ENCODE peak calls at places on chromosomes 2 and 18, in six cellular contexts. One of them, this sample, is unnamed.

GRCh38 chr2:163155279-163155883 is 316.8 kb upstream of the KCNH7 start:
- DNase-seq in IMR-90: peak
- DNase-seq in H9: no peak
- DNase-seq in mesenchymal stem cell: peak
- DNase-seq in trophoblast cell: no peak
- DNase-seq in neuronal stem cell: peak
- DNase-seq in this sample: peak

GRCh38 chr18:57063601-57064000 is 83.3 kb upstream of the BOD1L2 start:
- DNase-seq in IMR-90: no peak
- DNase-seq in H9: no peak
- DNase-seq in mesenchymal stem cell: no peak
- DNase-seq in trophoblast cell: no peak
- DNase-seq in neuronal stem cell: no peak
- DNase-seq in this sample: no peak

GRCh38 chr2:13230221-13230620 is 513.5 kb downstream of the TRIB2 start:
- DNase-seq in IMR-90: no peak
- DNase-seq in H9: no peak
- DNase-seq in mesenchymal stem cell: no peak
- DNase-seq in trophoblast cell: no peak
- DNase-seq in neuronal stem cell: no peak
- DNase-seq in this sample: peak

GRCh38 chr2:9391961-9392695 is 31.2 kb downstream of the ITGB1BP1 start:
- DNase-seq in IMR-90: no peak
- DNase-seq in H9: no peak
- DNase-seq in mesenchymal stem cell: no peak
- DNase-seq in trophoblast cell: no peak
- DNase-seq in neuronal stem cell: no peak
- DNase-seq in this sample: no peak

GRCh38 chr2:102253753-102254150 is 57.6 kb upstream of the IL1RL1 start:
- DNase-seq in IMR-90: peak
- DNase-seq in H9: no peak
- DNase-seq in mesenchymal stem cell: no peak
- DNase-seq in trophoblast cell: no peak
- DNase-seq in neuronal stem cell: no peak
- DNase-seq in this sample: no peak

GRCh38 chr2:240898108-240898730 is 2.3 kb upstream of the MAB21L4 start:
- DNase-seq in IMR-90: no peak
- DNase-seq in H9: no peak
- DNase-seq in mesenchymal stem cell: no peak
- DNase-seq in trophoblast cell: no peak
- DNase-seq in neuronal stem cell: no peak
- DNase-seq in this sample: no peak

GRCh38 chr2:200627110-200627770 is 41.4 kb downstream of the AOX1 start:
- DNase-seq in IMR-90: no peak
- DNase-seq in H9: no peak
- DNase-seq in mesenchymal stem cell: no peak
- DNase-seq in trophoblast cell: no peak
- DNase-seq in neuronal stem cell: no peak
- DNase-seq in this sample: no peak

GRCh38 chr2:26561918-26562810 is 79.0 kb downstream of the CIB4 start:
- DNase-seq in IMR-90: no peak
- DNase-seq in H9: peak
- DNase-seq in mesenchymal stem cell: no peak
- DNase-seq in trophoblast cell: peak
- DNase-seq in neuronal stem cell: no peak
- DNase-seq in this sample: no peak

GRCh38 chr2:43075906-43076585 is 150.4 kb downstream of the ZFP36L2 start:
- DNase-seq in IMR-90: peak
- DNase-seq in H9: no peak
- DNase-seq in mesenchymal stem cell: peak
- DNase-seq in trophoblast cell: peak
- DNase-seq in neuronal stem cell: no peak
- DNase-seq in this sample: peak

GRCh38 chr2:166382448-166382847 is 6.7 kb upstream of the SCN9A start:
- DNase-seq in IMR-90: no peak
- DNase-seq in H9: no peak
- DNase-seq in mesenchymal stem cell: no peak
- DNase-seq in trophoblast cell: no peak
- DNase-seq in neuronal stem cell: no peak
- DNase-seq in this sample: no peak

GRCh38 chr2:199979841-199980628 is 24.7 kb downstream of the MAIP1 start:
- DNase-seq in IMR-90: peak
- DNase-seq in H9: peak
- DNase-seq in mesenchymal stem cell: peak
- DNase-seq in trophoblast cell: peak
- DNase-seq in neuronal stem cell: peak
- DNase-seq in this sample: peak

GRCh38 chr2:191316246-191316645 is 71.0 kb downstream of the MYO1B start:
- DNase-seq in IMR-90: peak
- DNase-seq in H9: no peak
- DNase-seq in mesenchymal stem cell: peak
- DNase-seq in trophoblast cell: peak
- DNase-seq in neuronal stem cell: no peak
- DNase-seq in this sample: no peak

GRCh38 chr2:130393318-130393910 is 37.6 kb downstream of the PTPN18 start:
- DNase-seq in IMR-90: peak
- DNase-seq in H9: no peak
- DNase-seq in mesenchymal stem cell: peak
- DNase-seq in trophoblast cell: peak
- DNase-seq in neuronal stem cell: no peak
- DNase-seq in this sample: peak

GRCh38 chr2:160596431-160596830 is 102.8 kb upstream of the RBMS1 start:
- DNase-seq in IMR-90: no peak
- DNase-seq in H9: no peak
- DNase-seq in mesenchymal stem cell: no peak
- DNase-seq in trophoblast cell: no peak
- DNase-seq in neuronal stem cell: no peak
- DNase-seq in this sample: no peak

GRCh38 chr2:68921646-68922045 is 31.0 kb downstream of the GKN2 start:
- DNase-seq in IMR-90: peak
- DNase-seq in H9: no peak
- DNase-seq in mesenchymal stem cell: no peak
- DNase-seq in trophoblast cell: no peak
- DNase-seq in neuronal stem cell: no peak
- DNase-seq in this sample: no peak

GRCh38 chr18:5582054-5582453 is 38.3 kb upstream of the EPB41L3 start:
- DNase-seq in IMR-90: peak
- DNase-seq in H9: peak
- DNase-seq in mesenchymal stem cell: no peak
- DNase-seq in trophoblast cell: no peak
- DNase-seq in neuronal stem cell: peak
- DNase-seq in this sample: peak

GRCh38 chr2:88081924-88082609 is 14.4 kb downstream of the SMYD1 start:
- DNase-seq in IMR-90: no peak
- DNase-seq in H9: no peak
- DNase-seq in mesenchymal stem cell: no peak
- DNase-seq in trophoblast cell: no peak
- DNase-seq in neuronal stem cell: no peak
- DNase-seq in this sample: no peak

GRCh38 chr2:54557601-54558187 is 101.6 kb downstream of the SPTBN1 start:
- DNase-seq in IMR-90: no peak
- DNase-seq in H9: peak
- DNase-seq in mesenchymal stem cell: peak
- DNase-seq in trophoblast cell: peak
- DNase-seq in neuronal stem cell: peak
- DNase-seq in this sample: peak

GRCh38 chr2:235675678-235676535 is 182.1 kb downstream of the AGAP1 start:
- DNase-seq in IMR-90: peak
- DNase-seq in H9: no peak
- DNase-seq in mesenchymal stem cell: peak
- DNase-seq in trophoblast cell: no peak
- DNase-seq in neuronal stem cell: no peak
- DNase-seq in this sample: peak

GRCh38 chr2:201432551-201433388 is 18.5 kb downstream of the TRAK2 start:
- DNase-seq in IMR-90: peak
- DNase-seq in H9: no peak
- DNase-seq in mesenchymal stem cell: peak
- DNase-seq in trophoblast cell: no peak
- DNase-seq in neuronal stem cell: no peak
- DNase-seq in this sample: peak

GRCh38 chr2:170276056-170276455 is 98.1 kb downstream of the MYO3B start:
- DNase-seq in IMR-90: no peak
- DNase-seq in H9: no peak
- DNase-seq in mesenchymal stem cell: no peak
- DNase-seq in trophoblast cell: no peak
- DNase-seq in neuronal stem cell: no peak
- DNase-seq in this sample: no peak

GRCh38 chr18:26088482-26088881 is 1.9 kb downstream of the SS18 start:
- DNase-seq in IMR-90: no peak
- DNase-seq in H9: no peak
- DNase-seq in mesenchymal stem cell: no peak
- DNase-seq in trophoblast cell: no peak
- DNase-seq in neuronal stem cell: no peak
- DNase-seq in this sample: no peak

DNA sequence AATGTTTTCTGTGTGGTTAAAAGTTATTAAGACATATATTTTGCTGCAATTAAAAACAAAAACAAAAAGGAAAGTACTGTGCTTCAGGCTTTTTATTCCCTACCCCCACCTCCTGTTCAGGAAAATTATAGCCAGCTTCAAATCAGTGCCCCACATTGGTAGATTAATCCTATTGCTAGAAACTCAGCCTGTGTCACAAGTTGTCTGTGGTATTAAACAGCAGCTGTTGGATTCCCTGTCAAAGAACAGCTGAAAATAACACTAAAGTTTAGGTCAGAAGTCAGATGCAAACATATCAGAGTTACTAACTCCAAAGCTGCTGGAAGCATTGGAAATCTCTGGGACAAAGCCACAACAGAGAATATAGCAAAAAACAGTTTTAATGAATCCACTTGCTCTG is 798 bp upstream of the CCDC141 start:
- DNase-seq in IMR-90: no peak
- DNase-seq in H9: no peak
- DNase-seq in mesenchymal stem cell: peak
- DNase-seq in trophoblast cell: no peak
- DNase-seq in neuronal stem cell: no peak
- DNase-seq in this sample: no peak
- H2BK120ac ChIP-seq in IMR-90: no peak
- H2BK120ac ChIP-seq in H9: no peak
- H2BK120ac ChIP-seq in mesenchymal stem cell: no peak
- H2BK120ac ChIP-seq in trophoblast cell: no peak
- H2BK120ac ChIP-seq in neuronal stem cell: no peak
- H2BK120ac ChIP-seq in this sample: peak

GRCh38 chr2:231421051-231421580 is 25.6 kb downstream of the B3GNT7 start:
- DNase-seq in IMR-90: no peak
- DNase-seq in H9: no peak
- DNase-seq in mesenchymal stem cell: no peak
- DNase-seq in trophoblast cell: peak
- DNase-seq in neuronal stem cell: no peak
- DNase-seq in this sample: no peak
- H2BK120ac ChIP-seq in IMR-90: no peak
- H2BK120ac ChIP-seq in H9: no peak
- H2BK120ac ChIP-seq in mesenchymal stem cell: no peak
- H2BK120ac ChIP-seq in trophoblast cell: no peak
- H2BK120ac ChIP-seq in neuronal stem cell: no peak
- H2BK120ac ChIP-seq in this sample: no peak

GRCh38 chr2:202911203-202911512 is 315 bp downstream of the WDR12 start:
- DNase-seq in IMR-90: no peak
- DNase-seq in H9: no peak
- DNase-seq in mesenchymal stem cell: no peak
- DNase-seq in trophoblast cell: no peak
- DNase-seq in neuronal stem cell: no peak
- DNase-seq in this sample: no peak
- H2BK120ac ChIP-seq in IMR-90: peak
- H2BK120ac ChIP-seq in H9: no peak
- H2BK120ac ChIP-seq in mesenchymal stem cell: no peak
- H2BK120ac ChIP-seq in trophoblast cell: no peak
- H2BK120ac ChIP-seq in neuronal stem cell: no peak
- H2BK120ac ChIP-seq in this sample: no peak

DNA sequence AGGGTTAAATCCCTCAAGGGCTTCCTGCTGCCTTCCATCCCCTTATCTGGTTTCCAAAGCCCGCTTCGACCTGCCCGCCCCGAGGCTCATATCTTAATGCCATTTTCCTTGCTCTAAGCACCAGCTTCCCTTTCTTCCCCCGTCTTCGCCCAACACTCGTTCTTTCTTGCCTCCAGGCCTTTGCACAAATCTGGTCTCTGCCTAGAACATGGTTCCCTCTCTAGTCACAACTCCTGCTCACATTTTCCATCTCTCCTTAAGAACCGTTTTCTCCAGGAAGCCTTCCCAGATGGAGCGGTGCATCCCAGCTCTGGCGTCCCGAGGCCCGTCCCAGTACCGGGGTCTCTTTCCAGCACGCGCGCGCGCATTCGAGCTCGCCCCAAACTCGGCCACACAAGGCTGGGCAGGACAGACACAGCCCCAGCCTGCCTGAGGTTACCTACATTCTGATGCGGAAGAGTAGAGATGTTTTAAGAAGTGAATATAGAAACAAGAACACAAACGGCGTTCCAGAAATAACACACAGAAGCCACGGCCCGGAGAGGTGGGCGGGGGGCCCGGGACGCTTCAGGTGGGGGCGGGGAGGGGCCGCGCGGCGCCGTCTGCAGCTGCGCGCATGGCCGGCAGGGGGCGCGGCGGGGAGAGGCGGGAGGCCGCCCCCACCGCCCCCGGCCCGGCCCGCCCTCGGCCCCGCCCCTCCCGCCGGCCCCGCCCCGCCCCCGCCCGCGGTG is at the start of gene DGKD:
- DNase-seq in IMR-90: no peak
- DNase-seq in H9: peak
- DNase-seq in mesenchymal stem cell: peak
- DNase-seq in trophoblast cell: peak
- DNase-seq in neuronal stem cell: peak
- DNase-seq in this sample: peak
- H2BK120ac ChIP-seq in IMR-90: peak
- H2BK120ac ChIP-seq in H9: no peak
- H2BK120ac ChIP-seq in mesenchymal stem cell: no peak
- H2BK120ac ChIP-seq in trophoblast cell: peak
- H2BK120ac ChIP-seq in neuronal stem cell: no peak
- H2BK120ac ChIP-seq in this sample: no peak

DNA sequence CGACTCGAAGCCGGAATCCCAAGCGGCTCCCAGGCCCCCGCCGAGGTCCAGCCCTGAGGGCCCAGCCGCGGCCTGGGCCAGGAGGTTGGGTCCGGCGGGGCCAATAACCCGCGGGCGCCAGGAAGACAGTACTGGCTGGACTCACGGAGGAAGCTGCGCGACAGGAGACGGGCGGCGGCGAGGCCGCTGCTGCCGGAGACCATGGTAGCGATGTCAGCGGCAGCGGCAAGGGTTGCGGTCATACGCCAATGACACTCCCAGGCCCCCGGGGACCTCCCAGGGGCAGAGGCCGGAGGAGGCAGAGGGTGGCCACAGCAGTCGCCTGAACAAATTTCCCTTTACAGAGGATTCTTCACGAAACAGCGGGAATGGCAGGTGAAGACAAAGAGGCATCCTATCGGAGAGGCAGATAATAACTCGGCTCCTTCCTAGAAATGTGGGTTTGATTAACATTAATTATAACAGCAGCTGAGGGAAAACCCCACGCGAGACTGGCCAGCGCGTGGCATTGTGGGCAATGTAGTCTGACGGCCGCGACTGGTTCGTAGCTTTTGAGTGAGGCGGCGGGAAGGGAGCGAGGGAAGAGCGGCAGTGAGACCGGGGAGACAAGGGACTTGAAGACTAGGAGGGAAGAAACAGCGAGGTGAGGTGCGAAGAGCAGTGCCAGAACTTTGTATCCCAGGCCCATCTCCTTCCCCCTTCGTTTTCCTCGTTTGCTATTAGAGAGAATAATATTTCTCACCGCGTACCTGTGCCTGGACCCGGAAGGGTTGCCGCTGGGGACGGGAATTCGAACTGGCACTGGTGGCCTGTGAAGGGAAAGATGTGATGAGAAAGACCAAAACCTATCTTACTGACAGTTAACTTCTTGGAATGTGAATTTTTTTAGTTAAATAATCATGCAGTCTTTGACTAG is at the start of gene SUCLG1:
- DNase-seq in IMR-90: peak
- DNase-seq in H9: peak
- DNase-seq in mesenchymal stem cell: peak
- DNase-seq in trophoblast cell: peak
- DNase-seq in neuronal stem cell: peak
- DNase-seq in this sample: peak
- H2BK120ac ChIP-seq in IMR-90: peak
- H2BK120ac ChIP-seq in H9: no peak
- H2BK120ac ChIP-seq in mesenchymal stem cell: peak
- H2BK120ac ChIP-seq in trophoblast cell: no peak
- H2BK120ac ChIP-seq in neuronal stem cell: no peak
- H2BK120ac ChIP-seq in this sample: no peak